ENCODE peak calls at places on chromosomes 13 and 19, in six cellular contexts. T is left lung; C is neural progenitor cell; M is choroid plexus epithelial cell; L is CD8-positive, alpha-beta T cell; O is Panc1. S is an unnamed sample.

GRCh38 chr19:12825259-12826131 is 8.9 kb downstream of the RTBDN start:
- DNase-seq in T (no peak), C (peak), M (no peak), L (no peak), O (no peak), S (no peak)

GRCh38 chr13:94917814-94918213 is 205.5 kb upstream of the SOX21 start:
- DNase-seq in T (no peak), C (peak), M (peak), L (no peak), O (no peak), S (no peak)

GRCh38 chr13:101053289-101053688 is 363.0 kb downstream of the NALCN start:
- DNase-seq in T (no peak), C (no peak), M (no peak), L (no peak), O (no peak), S (no peak)

GRCh38 chr19:54218259-54218658 is 4.5 kb downstream of the LILRB3 start:
- DNase-seq in T (no peak), C (no peak), M (no peak), L (no peak), O (no peak), S (no peak)

GRCh38 chr13:41224113-41225110 is 30.0 kb upstream of the KBTBD7 start:
- DNase-seq in T (no peak), C (no peak), M (peak), L (no peak), O (no peak), S (peak)

GRCh38 chr13:95288899-95289500 is 12.3 kb downstream of the ABCC4 start:
- DNase-seq in T (no peak), C (no peak), M (no peak), L (no peak), O (no peak), S (no peak)

GRCh38 chr13:108304170-108305068 is 34.9 kb downstream of the TNFSF13B start:
- DNase-seq in T (no peak), C (no peak), M (no peak), L (no peak), O (no peak), S (no peak)

GRCh38 chr13:97266734-97267417 is 44.7 kb downstream of the MBNL2 start:
- DNase-seq in T (no peak), C (peak), M (peak), L (no peak), O (no peak), S (no peak)

GRCh38 chr19:7912697-7913564 is 1.7 kb upstream of the TGFBR3L start:
- DNase-seq in T (no peak), C (no peak), M (no peak), L (no peak), O (no peak), S (no peak)

GRCh38 chr13:97369269-97369893 is 64.6 kb upstream of the RAP2A start:
- DNase-seq in T (no peak), C (no peak), M (peak), L (no peak), O (no peak), S (peak)

GRCh38 chr13:114096811-114097503 is 35.5 kb downstream of the RASA3 start:
- DNase-seq in T (peak), C (no peak), M (no peak), L (no peak), O (no peak), S (no peak)

GRCh38 chr19:5534787-5535586 is 32.8 kb downstream of the TINCR start:
- DNase-seq in T (no peak), C (no peak), M (peak), L (no peak), O (no peak), S (peak)
- TF ChIP-seq CTCF in T (no peak), C (peak), M (peak), L (peak), O (no peak), S (peak)

GRCh38 chr19:17004386-17004785 is 22.2 kb downstream of the CPAMD8 start:
- DNase-seq in T (no peak), C (no peak), M (no peak), L (no peak), O (no peak), S (no peak)
- H3K4me3 ChIP-seq in T (no peak), C (no peak), M (no peak), L (no peak), O (no peak), S (no peak)

GRCh38 chr13:111401151-111401550 is 80.7 kb downstream of the TEX29 start:
- DNase-seq in T (no peak), C (no peak), M (no peak), L (no peak), O (no peak), S (no peak)

GRCh38 chr13:111399334-111399733 is 78.9 kb downstream of the TEX29 start:
- DNase-seq in T (no peak), C (no peak), M (no peak), L (no peak), O (no peak), S (no peak)

GRCh38 chr13:111398196-111398595 is 77.8 kb downstream of the TEX29 start:
- DNase-seq in T (no peak), C (no peak), M (no peak), L (no peak), O (no peak), S (no peak)

GRCh38 chr13:111398715-111399299 is 78.4 kb downstream of the TEX29 start:
- DNase-seq in T (no peak), C (no peak), M (no peak), L (no peak), O (no peak), S (peak)

DNA sequence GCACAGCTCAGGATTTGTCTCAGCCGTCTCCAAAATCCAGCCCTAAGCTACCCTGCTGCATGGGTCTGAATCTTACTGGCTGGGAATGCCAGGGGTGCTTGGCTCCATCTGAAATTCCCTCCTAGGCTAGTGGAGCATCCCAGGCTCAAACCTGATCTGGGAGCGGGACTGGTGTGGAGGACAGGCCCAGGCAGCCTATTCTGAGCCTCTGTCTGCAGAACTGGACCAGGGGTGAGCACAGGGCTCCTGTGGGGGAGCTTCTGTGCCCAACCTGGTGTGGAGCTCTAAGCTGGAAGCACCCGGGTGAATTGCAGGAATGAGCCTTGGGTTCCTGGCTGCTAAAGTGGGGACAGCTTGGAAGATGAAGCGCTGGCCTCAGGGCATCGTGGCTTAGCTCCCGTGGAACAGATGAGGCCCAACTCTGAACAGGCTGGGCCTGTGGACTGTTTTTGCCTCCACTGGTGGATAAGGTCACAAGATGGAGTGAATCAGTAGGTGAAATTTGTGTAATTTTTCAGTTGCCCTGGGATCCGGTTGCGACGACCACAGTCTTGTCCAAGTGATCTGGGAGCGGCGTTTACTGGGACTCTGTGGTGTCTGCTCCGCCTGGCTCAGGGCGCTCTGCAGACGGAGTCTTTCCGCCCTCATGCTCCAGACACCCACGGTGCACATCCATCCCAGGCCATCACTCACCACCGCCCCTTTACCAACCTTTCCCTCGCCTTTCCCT is 79.5 kb downstream of the TEX29 start:
- DNase-seq in T (no peak), C (no peak), M (no peak), L (no peak), O (no peak), S (no peak)
- TF ChIP-seq CTCF in T (no peak), C (no peak), M (no peak), L (no peak), O (no peak), S (no peak)

GRCh38 chr19:35031072-35031881 is 1.0 kb downstream of the SCN1B start:
- DNase-seq in T (no peak), C (peak), M (peak), L (no peak), O (no peak), S (no peak)
- H3K4me3 ChIP-seq in T (no peak), C (peak), M (peak), L (no peak), O (peak), S (peak)

GRCh38 chr13:112929778-112930055 is 39.3 kb upstream of the MCF2L start:
- DNase-seq in T (no peak), C (no peak), M (no peak), L (no peak), O (no peak), S (no peak)
- TF ChIP-seq CTCF in T (no peak), C (no peak), M (no peak), L (no peak), O (no peak), S (no peak)

DNA sequence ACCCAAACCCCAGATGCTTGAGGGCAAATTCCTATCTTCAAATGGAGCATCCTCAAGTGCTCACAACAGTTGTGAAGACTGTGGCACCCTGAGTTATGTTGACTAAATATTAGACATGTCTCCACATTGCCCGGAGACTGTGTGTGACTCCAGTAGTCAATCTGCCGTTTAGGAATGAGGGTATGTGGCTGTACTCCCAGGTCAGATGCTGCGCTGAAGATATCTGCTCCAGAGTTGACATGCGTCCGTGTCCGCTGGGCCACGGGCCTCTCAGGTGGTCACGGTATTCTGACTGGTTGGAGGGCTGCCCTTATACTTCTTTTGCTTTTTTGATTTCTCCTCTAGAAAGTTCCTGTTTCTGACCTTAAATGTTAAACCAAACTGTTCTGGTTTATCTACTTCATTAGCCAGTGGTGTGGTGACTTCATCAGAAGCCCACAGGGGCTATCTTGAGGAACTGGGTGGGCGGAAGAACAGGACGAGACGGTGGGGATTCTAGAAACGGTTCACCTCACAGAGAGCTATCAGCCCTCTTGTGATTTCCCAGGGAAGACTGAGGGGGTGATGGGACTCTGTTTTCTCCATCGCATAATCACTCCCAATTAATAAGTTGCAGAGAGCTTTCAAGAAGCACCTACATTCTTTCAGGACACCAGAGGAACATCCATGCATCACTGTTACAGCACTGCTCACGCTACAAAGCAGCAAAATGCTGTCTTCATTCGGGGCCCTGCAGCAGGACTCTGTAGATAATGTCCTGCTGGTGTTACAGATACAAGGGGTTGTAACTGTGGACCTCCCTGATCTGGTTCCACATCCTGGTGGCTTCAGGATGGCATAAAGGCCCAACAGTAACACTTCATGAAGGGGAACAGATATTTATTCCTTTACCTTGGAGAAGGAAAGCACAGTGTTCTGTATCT is 1.3 kb upstream of the LCP1 start:
- DNase-seq in T (no peak), C (no peak), M (no peak), L (no peak), O (no peak), S (no peak)
- H3K4me3 ChIP-seq in T (no peak), C (no peak), M (no peak), L (peak), O (no peak), S (no peak)

DNA sequence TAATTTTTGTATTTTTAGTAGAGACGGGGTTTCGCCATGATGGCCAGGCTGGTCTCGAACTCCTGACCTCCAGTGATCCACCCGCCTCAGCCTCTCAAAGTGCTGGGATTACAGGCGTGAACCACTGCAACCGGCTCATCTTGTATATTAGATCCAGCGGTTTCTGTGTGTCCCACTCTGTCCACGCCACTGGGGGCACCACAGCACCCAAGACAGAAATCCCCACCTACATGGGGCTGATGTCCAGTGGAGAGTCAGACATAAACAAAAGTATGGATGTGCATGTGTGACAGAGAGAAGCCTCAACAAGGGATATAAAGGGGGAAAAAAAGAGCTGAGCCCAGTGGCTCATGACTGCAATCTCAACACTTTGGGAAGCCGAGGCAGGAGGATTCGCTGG is 65.8 kb upstream of the ADGRE5 start:
- DNase-seq in T (no peak), C (no peak), M (peak), L (no peak), O (no peak), S (no peak)
- TF ChIP-seq CTCF in T (no peak), C (no peak), M (peak), L (no peak), O (no peak), S (no peak)

GRCh38 chr19:46955813-46956371 is 63.7 kb upstream of the NPAS1 start:
- DNase-seq in T (no peak), C (no peak), M (no peak), L (no peak), O (no peak), S (no peak)

GRCh38 chr19:46953955-46954501 is 65.6 kb upstream of the NPAS1 start:
- DNase-seq in T (no peak), C (no peak), M (no peak), L (no peak), O (no peak), S (no peak)

GRCh38 chr19:46954502-46955004 is 65.1 kb upstream of the NPAS1 start:
- DNase-seq in T (no peak), C (no peak), M (no peak), L (no peak), O (no peak), S (no peak)

GRCh38 chr19:46952874-46953273 is 66.8 kb upstream of the NPAS1 start:
- DNase-seq in T (no peak), C (no peak), M (no peak), L (no peak), O (no peak), S (no peak)

DNA sequence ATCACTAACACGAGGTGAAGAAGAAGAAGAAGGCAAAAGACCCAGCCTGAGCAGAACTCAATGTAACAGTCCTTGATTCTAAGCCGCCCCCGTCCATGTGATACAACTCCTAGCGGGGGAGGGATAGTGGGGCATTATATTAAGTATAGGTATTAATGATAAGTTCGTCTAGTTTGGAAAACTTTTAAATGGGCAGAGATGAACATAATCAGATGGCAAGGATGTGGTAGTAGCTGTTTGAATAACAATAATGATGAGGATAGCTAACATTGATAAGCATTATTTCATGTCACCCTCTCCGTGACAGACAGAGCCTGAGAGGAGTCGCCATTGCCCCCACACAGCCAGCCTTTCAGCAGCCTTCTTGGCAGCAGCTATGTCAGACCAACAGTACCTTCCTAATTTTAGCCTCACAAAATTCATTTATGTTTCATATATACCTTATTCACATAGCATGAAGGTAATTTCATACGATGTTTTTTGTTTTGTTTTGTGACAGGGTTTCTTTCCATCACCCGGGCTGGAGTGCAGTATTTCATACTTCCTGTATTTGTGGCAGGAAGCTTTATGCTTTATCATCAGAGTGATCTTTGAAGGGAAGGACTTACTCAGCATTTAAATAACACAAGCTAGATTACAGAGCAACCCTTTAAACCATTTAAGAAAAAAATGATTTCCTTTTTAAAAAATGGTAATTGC is 64.4 kb upstream of the NPAS1 start:
- DNase-seq in T (no peak), C (no peak), M (peak), L (peak), O (no peak), S (peak)
- H3K4me3 ChIP-seq in T (no peak), C (no peak), M (peak), L (peak), O (no peak), S (no peak)

S was measured in fibroblast of mammary gland.